ENCODE peak calls at places on chromosome 14, in six cellular contexts. O is H7, N is colonic mucosa, U is neural crest cell, C is GM04504, W is IMR-90. R is an unnamed sample.

GRCh38 chr14:23727566-23728335 is 91.6 kb downstream of the DHRS2 start:
- DNase-seq in O (peak; percentile 69), N (no peak), U (no peak), C (peak; percentile 28), W (peak; percentile 26), R (peak; percentile 56)

GRCh38 chr14:54106802-54107377 is 150.3 kb upstream of the BMP4 start:
- DNase-seq in O (no peak), N (no peak), U (no peak), C (no peak), W (no peak), R (no peak)

GRCh38 chr14:60722836-60723217 is 1.3 kb downstream of the SIX4 start:
- DNase-seq in O (peak; percentile 76), N (no peak), U (no peak), C (no peak), W (peak; percentile 11), R (peak; percentile 16)

GRCh38 chr14:61211476-61212262 is 69.5 kb downstream of the TMEM30B start:
- DNase-seq in O (no peak), N (no peak), U (no peak), C (no peak), W (no peak), R (no peak)

GRCh38 chr14:92108345-92109254 is 2.2 kb upstream of the ATXN3 start:
- DNase-seq in O (peak; percentile 67), N (no peak), U (peak; percentile 11), C (no peak), W (no peak), R (peak; percentile 6)

GRCh38 chr14:69531135-69531534 is 43.5 kb downstream of the CCDC177 start:
- DNase-seq in O (no peak), N (no peak), U (no peak), C (no peak), W (no peak), R (no peak)

GRCh38 chr14:51081209-51081608 is 13.7 kb downstream of the TRIM9 start:
- DNase-seq in O (no peak), N (no peak), U (no peak), C (no peak), W (no peak), R (no peak)

GRCh38 chr14:23555882-23556699 is at the start of gene THTPA:
- DNase-seq in O (peak; percentile 96), N (peak; percentile 97), U (peak; percentile 88), C (peak; percentile 81), W (peak; percentile 83), R (peak; percentile 90)

GRCh38 chr14:26856832-26857508 is 259.1 kb upstream of the NOVA1 start:
- DNase-seq in O (no peak), N (no peak), U (no peak), C (no peak), W (no peak), R (no peak)

GRCh38 chr14:31887929-31888580 is 189.0 kb upstream of the ARHGAP5 start:
- DNase-seq in O (no peak), N (no peak), U (no peak), C (no peak), W (no peak), R (no peak)

GRCh38 chr14:38752750-38753149 is 350.3 kb downstream of the SEC23A start:
- DNase-seq in O (no peak), N (no peak), U (no peak), C (no peak), W (no peak), R (no peak)

GRCh38 chr14:76050797-76051392 is 65.3 kb downstream of the IFT43 start:
- DNase-seq in O (peak; percentile 68), N (peak; percentile 51), U (peak; percentile 80), C (peak; percentile 25), W (peak; percentile 65), R (peak; percentile 80)

GRCh38 chr14:87866116-87866515 is 126.9 kb downstream of the GALC start:
- DNase-seq in O (no peak), N (no peak), U (no peak), C (no peak), W (no peak), R (no peak)

R was measured in choroid plexus epithelial cell.